ENCODE peak calls at places on chromosome 21, in four cellular contexts. One of them, this sample, is unnamed.

GRCh38 chr21:34836103-34836932 is 167.5 kb downstream of the CLIC6 start:
- DNase-seq in GM23338: no peak
- DNase-seq in Peyer's patch: peak; percentile 67
- DNase-seq in PC-9: peak; percentile 96
- DNase-seq in this sample: peak; percentile 85

GRCh38 chr21:17461582-17461981 is 51.3 kb upstream of the CXADR start:
- DNase-seq in GM23338: no peak
- DNase-seq in Peyer's patch: no peak
- DNase-seq in PC-9: no peak
- DNase-seq in this sample: no peak

GRCh38 chr21:25907573-25908275 is 173.0 kb downstream of the GABPA start:
- DNase-seq in GM23338: no peak
- DNase-seq in Peyer's patch: no peak
- DNase-seq in PC-9: no peak
- DNase-seq in this sample: no peak

GRCh38 chr21:42461881-42462877 is 33.8 kb downstream of the RSPH1 start:
- DNase-seq in GM23338: peak; percentile 55
- DNase-seq in Peyer's patch: peak; percentile 79
- DNase-seq in PC-9: no peak
- DNase-seq in this sample: peak; percentile 63

GRCh38 chr21:32538147-32538792 is 47.1 kb downstream of the TCP10L start:
- DNase-seq in GM23338: no peak
- DNase-seq in Peyer's patch: no peak
- DNase-seq in PC-9: no peak
- DNase-seq in this sample: no peak

GRCh38 chr21:34073032-34073748 is at the start of the genes MRPS6 and SLC5A3:
- DNase-seq in GM23338: peak; percentile 91
- DNase-seq in Peyer's patch: peak; percentile 92
- DNase-seq in PC-9: peak; percentile 61
- DNase-seq in this sample: peak; percentile 91

GRCh38 chr21:34027727-34028461 is 45.5 kb upstream of the MRPS6 start:
- DNase-seq in GM23338: no peak
- DNase-seq in Peyer's patch: no peak
- DNase-seq in PC-9: no peak
- DNase-seq in this sample: no peak

GRCh38 chr21:32064511-32064910 is 191.7 kb downstream of the HUNK start:
- DNase-seq in GM23338: no peak
- DNase-seq in Peyer's patch: no peak
- DNase-seq in PC-9: no peak
- DNase-seq in this sample: no peak

GRCh38 chr21:31744162-31744800 is 12.4 kb upstream of the SCAF4 start:
- DNase-seq in GM23338: no peak
- DNase-seq in Peyer's patch: no peak
- DNase-seq in PC-9: no peak
- DNase-seq in this sample: no peak

GRCh38 chr21:32562915-32563314 is 22.4 kb downstream of the TCP10L start:
- DNase-seq in GM23338: no peak
- DNase-seq in Peyer's patch: no peak
- DNase-seq in PC-9: no peak
- DNase-seq in this sample: no peak

GRCh38 chr21:32173106-32173755 is 105.6 kb downstream of the MIS18A start:
- DNase-seq in GM23338: no peak
- DNase-seq in Peyer's patch: no peak
- DNase-seq in PC-9: no peak
- DNase-seq in this sample: no peak

GRCh38 chr21:20276377-20276776 is 721.8 kb upstream of the NCAM2 start:
- DNase-seq in GM23338: peak; percentile 46
- DNase-seq in Peyer's patch: no peak
- DNase-seq in PC-9: no peak
- DNase-seq in this sample: no peak

GRCh38 chr21:36966066-36966845 is at the start of gene HLCS:
- DNase-seq in GM23338: peak; percentile 78
- DNase-seq in Peyer's patch: peak; percentile 89
- DNase-seq in PC-9: peak; percentile 62
- DNase-seq in this sample: peak; percentile 71

GRCh38 chr21:23601549-23601948 is 2005.7 kb downstream of the MRPL39 start:
- DNase-seq in GM23338: no peak
- DNase-seq in Peyer's patch: no peak
- DNase-seq in PC-9: no peak
- DNase-seq in this sample: no peak

GRCh38 chr21:32278068-32278467 is 781 bp downstream of the MIS18A start:
- DNase-seq in GM23338: peak; percentile 33
- DNase-seq in Peyer's patch: no peak
- DNase-seq in PC-9: no peak
- DNase-seq in this sample: no peak

GRCh38 chr21:46394819-46395152 is 63.9 kb upstream of the DIP2A start:
- DNase-seq in GM23338: no peak
- DNase-seq in Peyer's patch: no peak
- DNase-seq in PC-9: no peak
- DNase-seq in this sample: peak; percentile 66

GRCh38 chr21:34129039-34129891 is 55.9 kb downstream of the MRPS6 start:
- DNase-seq in GM23338: peak; percentile 77
- DNase-seq in Peyer's patch: peak; percentile 58
- DNase-seq in PC-9: no peak
- DNase-seq in this sample: no peak

GRCh38 chr21:46552865-46553379 is 52.0 kb downstream of the S100B start:
- DNase-seq in GM23338: no peak
- DNase-seq in Peyer's patch: no peak
- DNase-seq in PC-9: no peak
- DNase-seq in this sample: peak; percentile 31

GRCh38 chr21:29334717-29335428 is 36.2 kb downstream of the BACH1 start:
- DNase-seq in GM23338: no peak
- DNase-seq in Peyer's patch: no peak
- DNase-seq in PC-9: no peak
- DNase-seq in this sample: no peak

GRCh38 chr21:29330797-29331196 is 32.1 kb downstream of the BACH1 start:
- DNase-seq in GM23338: no peak
- DNase-seq in Peyer's patch: no peak
- DNase-seq in PC-9: no peak
- DNase-seq in this sample: no peak

GRCh38 chr21:29333355-29333746 is 34.6 kb downstream of the BACH1 start:
- DNase-seq in GM23338: no peak
- DNase-seq in Peyer's patch: no peak
- DNase-seq in PC-9: no peak
- DNase-seq in this sample: no peak

GRCh38 chr21:29335720-29336119 is 37.0 kb downstream of the BACH1 start:
- DNase-seq in GM23338: no peak
- DNase-seq in Peyer's patch: no peak
- DNase-seq in PC-9: no peak
- DNase-seq in this sample: no peak

GRCh38 chr21:29332461-29333354 is 34.0 kb downstream of the BACH1 start:
- DNase-seq in GM23338: no peak
- DNase-seq in Peyer's patch: no peak
- DNase-seq in PC-9: no peak
- DNase-seq in this sample: no peak
- H3K27ac ChIP-seq in GM23338: no peak overlapping the region
- H3K27ac ChIP-seq in Peyer's patch: peak overlapping the region; percentile 25
- H3K27ac ChIP-seq in PC-9: no peak overlapping the region
- H3K27ac ChIP-seq in this sample: no peak overlapping the region

GRCh38 chr21:38922474-38922873 is 116.7 kb downstream of the ETS2 start:
- DNase-seq in GM23338: no peak
- DNase-seq in Peyer's patch: no peak
- DNase-seq in PC-9: no peak
- DNase-seq in this sample: no peak

GRCh38 chr21:38921511-38922215 is 115.9 kb downstream of the ETS2 start:
- DNase-seq in GM23338: no peak
- DNase-seq in Peyer's patch: peak; percentile 49
- DNase-seq in PC-9: no peak
- DNase-seq in this sample: no peak

GRCh38 chr21:38927776-38928175 is 122.0 kb downstream of the ETS2 start:
- DNase-seq in GM23338: no peak
- DNase-seq in Peyer's patch: peak; percentile 33
- DNase-seq in PC-9: peak; percentile 82
- DNase-seq in this sample: no peak

GRCh38 chr21:38925923-38926322 is 120.2 kb downstream of the ETS2 start:
- DNase-seq in GM23338: no peak
- DNase-seq in Peyer's patch: peak; percentile 68
- DNase-seq in PC-9: peak; percentile 45
- DNase-seq in this sample: no peak

GRCh38 chr21:38924954-38925353 is 119.2 kb downstream of the ETS2 start:
- DNase-seq in GM23338: no peak
- DNase-seq in Peyer's patch: no peak
- DNase-seq in PC-9: no peak
- DNase-seq in this sample: no peak
- H3K27ac ChIP-seq in GM23338: no peak overlapping the region
- H3K27ac ChIP-seq in Peyer's patch: peak overlapping the region; percentile 84
- H3K27ac ChIP-seq in PC-9: no peak overlapping the region
- H3K27ac ChIP-seq in this sample: no peak overlapping the region

GRCh38 chr21:15209224-15209623 is 144.4 kb upstream of the NRIP1 start:
- DNase-seq in GM23338: no peak
- DNase-seq in Peyer's patch: no peak
- DNase-seq in PC-9: no peak
- DNase-seq in this sample: no peak

GRCh38 chr21:15206514-15206913 is 141.7 kb upstream of the NRIP1 start:
- DNase-seq in GM23338: no peak
- DNase-seq in Peyer's patch: no peak
- DNase-seq in PC-9: no peak
- DNase-seq in this sample: no peak

GRCh38 chr21:15207635-15208370 is 143.0 kb upstream of the NRIP1 start:
- DNase-seq in GM23338: no peak
- DNase-seq in Peyer's patch: no peak
- DNase-seq in PC-9: no peak
- DNase-seq in this sample: no peak

GRCh38 chr21:15208787-15209186 is 144.0 kb upstream of the NRIP1 start:
- DNase-seq in GM23338: no peak
- DNase-seq in Peyer's patch: no peak
- DNase-seq in PC-9: no peak
- DNase-seq in this sample: no peak

DNA sequence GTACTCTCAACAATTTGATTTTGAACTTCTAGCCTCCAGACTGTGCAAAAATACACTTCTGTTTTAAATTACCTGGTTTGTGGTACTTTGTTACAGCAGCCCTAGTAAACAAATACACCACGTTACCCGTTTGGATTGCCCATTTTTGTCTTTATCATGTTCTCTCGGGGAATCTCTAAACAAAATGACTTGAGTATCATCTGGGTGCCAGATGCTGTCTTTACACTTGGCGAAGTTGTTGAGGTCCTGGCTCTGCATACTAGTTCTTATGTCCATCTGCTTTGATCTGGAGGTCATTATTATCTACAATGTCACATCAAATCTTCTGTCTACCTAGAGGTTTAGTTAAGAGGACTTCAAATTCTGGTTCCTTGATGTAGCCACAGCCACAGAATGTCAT is 142.4 kb upstream of the NRIP1 start:
- DNase-seq in GM23338: no peak
- DNase-seq in Peyer's patch: no peak
- DNase-seq in PC-9: no peak
- DNase-seq in this sample: no peak
- H3K27ac ChIP-seq in GM23338: no peak overlapping the region
- H3K27ac ChIP-seq in Peyer's patch: no peak overlapping the region
- H3K27ac ChIP-seq in PC-9: no peak overlapping the region
- H3K27ac ChIP-seq in this sample: no peak overlapping the region

DNA sequence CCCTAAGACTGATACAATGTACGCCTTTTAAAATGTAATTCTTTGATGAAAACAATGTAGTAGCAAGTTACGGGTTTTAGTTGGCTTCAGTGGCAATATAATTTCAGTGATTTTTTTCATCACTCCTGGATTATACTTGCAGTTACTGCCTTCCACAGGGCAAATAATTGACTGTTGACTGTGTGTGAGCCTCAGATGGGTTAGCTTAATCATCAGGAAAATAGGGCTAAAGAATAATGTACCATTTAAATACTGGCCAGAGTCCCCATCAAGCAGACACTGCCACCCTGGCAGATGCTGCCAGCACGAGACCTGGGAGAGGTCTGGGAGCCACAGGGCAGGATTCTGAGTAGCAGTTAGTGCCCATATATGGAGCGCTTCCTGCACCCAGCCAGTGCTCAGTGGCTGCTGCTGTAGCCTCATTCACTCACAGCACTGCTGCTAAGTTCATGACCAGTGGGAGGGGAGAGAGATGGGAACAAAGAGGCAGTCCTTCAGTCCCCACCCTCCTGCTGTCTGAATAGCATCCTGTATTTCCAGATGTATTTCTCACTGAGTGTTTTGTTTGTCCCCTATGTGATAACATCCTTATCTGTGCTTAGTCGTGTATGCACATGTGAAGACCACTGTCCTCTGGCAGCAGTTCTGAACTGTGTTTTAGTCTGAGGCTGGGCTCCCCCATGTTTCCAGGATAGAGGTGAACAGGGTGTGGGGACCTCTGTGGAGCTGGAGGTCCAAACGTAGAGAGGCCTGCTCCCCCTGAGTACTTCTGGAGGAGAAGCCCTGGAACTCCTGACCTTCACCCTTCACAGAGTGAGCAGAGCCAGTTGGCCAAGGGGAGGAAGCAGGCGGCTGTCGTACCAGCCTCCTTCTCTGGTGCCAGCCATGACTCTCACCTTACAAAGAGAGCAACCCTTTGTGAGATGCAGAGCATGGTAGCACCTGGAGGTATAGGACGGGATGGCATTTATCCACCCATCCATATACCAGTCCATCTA is 80.4 kb downstream of the ADARB1 start:
- DNase-seq in GM23338: peak; percentile 56
- DNase-seq in Peyer's patch: no peak
- DNase-seq in PC-9: no peak
- DNase-seq in this sample: no peak
- H3K27ac ChIP-seq in GM23338: no peak overlapping the region
- H3K27ac ChIP-seq in Peyer's patch: no peak overlapping the region
- H3K27ac ChIP-seq in PC-9: no peak overlapping the region
- H3K27ac ChIP-seq in this sample: no peak overlapping the region

This sample was measured in right lobe of liver.